ENCODE peak calls at places on chromosomes 12 and 14, in nine cellular contexts. One of them, this sample, is unnamed.

GRCh38 chr14:56333361-56334279 is 215.4 kb downstream of the PELI2 start:
- DNase-seq in endothelial cell of umbilical vein: peak
- DNase-seq in breast epithelium: no peak
- DNase-seq in HepG2: peak
- DNase-seq in ascending aorta: no peak
- DNase-seq in tibial nerve: no peak
- DNase-seq in PC-9: peak
- DNase-seq in H7: no peak
- DNase-seq in lung: no peak
- DNase-seq in this sample: no peak

GRCh38 chr12:105418232-105418631 is 87.7 kb downstream of the C12orf75 start:
- DNase-seq in endothelial cell of umbilical vein: no peak
- DNase-seq in breast epithelium: no peak
- DNase-seq in HepG2: no peak
- DNase-seq in ascending aorta: no peak
- DNase-seq in tibial nerve: no peak
- DNase-seq in PC-9: peak
- DNase-seq in H7: no peak
- DNase-seq in lung: no peak
- DNase-seq in this sample: no peak

GRCh38 chr14:56002876-56003625 is 115.2 kb upstream of the PELI2 start:
- DNase-seq in endothelial cell of umbilical vein: no peak
- DNase-seq in breast epithelium: no peak
- DNase-seq in HepG2: no peak
- DNase-seq in ascending aorta: no peak
- DNase-seq in tibial nerve: no peak
- DNase-seq in PC-9: no peak
- DNase-seq in H7: no peak
- DNase-seq in lung: no peak
- DNase-seq in this sample: no peak

GRCh38 chr12:124828264-124829007 is 35.2 kb downstream of the SCARB1 start:
- DNase-seq in endothelial cell of umbilical vein: no peak
- DNase-seq in breast epithelium: no peak
- DNase-seq in HepG2: peak
- DNase-seq in ascending aorta: no peak
- DNase-seq in tibial nerve: no peak
- DNase-seq in PC-9: peak
- DNase-seq in H7: no peak
- DNase-seq in lung: no peak
- DNase-seq in this sample: no peak

GRCh38 chr12:22525426-22525825 is 18.9 kb downstream of the C2CD5 start:
- DNase-seq in endothelial cell of umbilical vein: peak
- DNase-seq in breast epithelium: no peak
- DNase-seq in HepG2: no peak
- DNase-seq in ascending aorta: no peak
- DNase-seq in tibial nerve: no peak
- DNase-seq in PC-9: no peak
- DNase-seq in H7: no peak
- DNase-seq in lung: no peak
- DNase-seq in this sample: no peak

GRCh38 chr12:132524405-132524804 is 34.5 kb downstream of the FBRSL1 start:
- DNase-seq in endothelial cell of umbilical vein: no peak
- DNase-seq in breast epithelium: peak
- DNase-seq in HepG2: no peak
- DNase-seq in ascending aorta: no peak
- DNase-seq in tibial nerve: no peak
- DNase-seq in PC-9: peak
- DNase-seq in H7: peak
- DNase-seq in lung: no peak
- DNase-seq in this sample: no peak

GRCh38 chr14:32038876-32039275 is 38.2 kb upstream of the ARHGAP5 start:
- DNase-seq in endothelial cell of umbilical vein: no peak
- DNase-seq in breast epithelium: no peak
- DNase-seq in HepG2: no peak
- DNase-seq in ascending aorta: no peak
- DNase-seq in tibial nerve: no peak
- DNase-seq in PC-9: no peak
- DNase-seq in H7: no peak
- DNase-seq in lung: no peak
- DNase-seq in this sample: no peak

GRCh38 chr12:77940011-77940423 is 109.3 kb downstream of the NAV3 start:
- DNase-seq in endothelial cell of umbilical vein: peak
- DNase-seq in breast epithelium: no peak
- DNase-seq in HepG2: no peak
- DNase-seq in ascending aorta: no peak
- DNase-seq in tibial nerve: no peak
- DNase-seq in PC-9: peak
- DNase-seq in H7: no peak
- DNase-seq in lung: no peak
- DNase-seq in this sample: no peak

GRCh38 chr14:20460458-20461229 is 590 bp downstream of the PIP4P1 start:
- DNase-seq in endothelial cell of umbilical vein: peak
- DNase-seq in breast epithelium: no peak
- DNase-seq in HepG2: no peak
- DNase-seq in ascending aorta: peak
- DNase-seq in tibial nerve: no peak
- DNase-seq in PC-9: peak
- DNase-seq in H7: peak
- DNase-seq in lung: peak
- DNase-seq in this sample: no peak
- H3K4me3 ChIP-seq in endothelial cell of umbilical vein: peak
- H3K4me3 ChIP-seq in breast epithelium: peak
- H3K4me3 ChIP-seq in HepG2: peak
- H3K4me3 ChIP-seq in ascending aorta: peak
- H3K4me3 ChIP-seq in tibial nerve: peak
- H3K4me3 ChIP-seq in PC-9: peak
- H3K4me3 ChIP-seq in H7: peak
- H3K4me3 ChIP-seq in lung: peak
- H3K4me3 ChIP-seq in this sample: peak

DNA sequence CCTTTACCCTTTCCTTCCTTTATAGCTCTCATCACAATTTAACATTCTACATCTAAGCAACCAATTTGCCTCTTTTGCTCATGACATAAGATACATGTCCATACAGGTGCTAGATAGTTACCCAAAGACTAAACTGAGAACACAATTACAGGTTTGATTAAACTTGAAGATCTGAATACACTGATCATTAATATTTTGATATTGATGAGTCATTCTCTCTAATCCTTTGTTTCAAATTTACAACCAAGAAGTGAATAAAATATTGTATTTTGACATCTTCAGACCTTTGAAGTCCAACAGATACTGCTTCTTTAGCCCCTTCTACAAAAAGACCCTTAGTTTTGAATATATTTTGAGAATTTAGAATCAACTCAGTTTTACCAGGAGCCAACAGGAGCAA is 2.6 kb downstream of the NAP1L1 start:
- DNase-seq in endothelial cell of umbilical vein: no peak
- DNase-seq in breast epithelium: no peak
- DNase-seq in HepG2: no peak
- DNase-seq in ascending aorta: no peak
- DNase-seq in tibial nerve: no peak
- DNase-seq in PC-9: no peak
- DNase-seq in H7: no peak
- DNase-seq in lung: no peak
- DNase-seq in this sample: no peak
- H3K4me3 ChIP-seq in endothelial cell of umbilical vein: no peak
- H3K4me3 ChIP-seq in breast epithelium: no peak
- H3K4me3 ChIP-seq in HepG2: no peak
- H3K4me3 ChIP-seq in ascending aorta: no peak
- H3K4me3 ChIP-seq in tibial nerve: no peak
- H3K4me3 ChIP-seq in PC-9: peak
- H3K4me3 ChIP-seq in H7: no peak
- H3K4me3 ChIP-seq in lung: no peak
- H3K4me3 ChIP-seq in this sample: no peak

GRCh38 chr12:69698054-69698453 is 1.0 kb downstream of the BEST3 start:
- DNase-seq in endothelial cell of umbilical vein: no peak
- DNase-seq in breast epithelium: no peak
- DNase-seq in HepG2: no peak
- DNase-seq in ascending aorta: no peak
- DNase-seq in tibial nerve: no peak
- DNase-seq in PC-9: no peak
- DNase-seq in H7: no peak
- DNase-seq in lung: no peak
- DNase-seq in this sample: no peak
- H3K4me3 ChIP-seq in endothelial cell of umbilical vein: no peak
- H3K4me3 ChIP-seq in breast epithelium: no peak
- H3K4me3 ChIP-seq in HepG2: no peak
- H3K4me3 ChIP-seq in ascending aorta: no peak
- H3K4me3 ChIP-seq in tibial nerve: no peak
- H3K4me3 ChIP-seq in PC-9: no peak
- H3K4me3 ChIP-seq in H7: no peak
- H3K4me3 ChIP-seq in lung: no peak
- H3K4me3 ChIP-seq in this sample: no peak

DNA sequence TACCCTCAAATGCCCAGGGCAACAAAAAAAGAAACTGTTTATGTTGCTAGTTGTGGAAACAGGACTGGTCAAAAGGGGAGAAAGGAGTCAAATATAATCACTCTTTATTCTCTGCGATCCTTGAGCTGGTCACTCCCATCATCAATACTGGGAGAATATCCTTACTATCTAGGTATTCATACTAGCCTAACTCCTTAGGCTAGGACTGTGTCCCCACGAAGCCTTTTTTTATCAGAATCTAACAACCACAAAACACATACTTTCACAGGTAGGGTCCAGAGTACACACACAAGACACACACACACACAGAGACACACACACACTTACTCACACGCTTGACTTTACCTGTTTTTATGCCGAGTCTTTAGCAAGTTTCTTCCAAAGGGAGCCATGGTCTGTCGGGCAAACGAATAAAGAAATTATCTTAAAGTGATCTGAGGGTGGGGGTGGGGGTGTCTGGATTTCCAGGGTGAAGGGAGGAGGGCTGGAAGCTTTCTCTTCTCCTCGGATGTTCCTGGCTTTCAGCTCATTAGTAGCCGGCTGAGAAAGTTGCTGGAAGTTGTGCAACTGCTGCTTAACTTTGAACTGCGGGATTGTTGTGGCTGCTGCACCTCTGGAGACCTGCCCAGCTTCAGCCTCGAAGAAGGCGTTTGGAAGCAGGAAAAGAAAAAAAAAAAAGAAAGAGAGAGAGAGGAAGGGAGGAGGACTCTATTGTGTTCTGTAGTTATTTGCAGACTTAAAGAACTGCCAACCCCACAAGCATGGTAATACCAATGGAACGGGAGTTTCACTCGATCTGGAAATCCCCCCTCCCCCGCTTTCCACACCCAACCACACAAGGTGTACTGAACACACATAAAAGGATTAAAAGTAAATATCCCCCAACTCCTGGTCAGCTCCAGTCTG is at the start of gene RASSF9:
- DNase-seq in endothelial cell of umbilical vein: peak
- DNase-seq in breast epithelium: peak
- DNase-seq in HepG2: peak
- DNase-seq in ascending aorta: peak
- DNase-seq in tibial nerve: peak
- DNase-seq in PC-9: peak
- DNase-seq in H7: no peak
- DNase-seq in lung: peak
- DNase-seq in this sample: no peak
- H3K4me3 ChIP-seq in endothelial cell of umbilical vein: peak
- H3K4me3 ChIP-seq in breast epithelium: peak
- H3K4me3 ChIP-seq in HepG2: no peak
- H3K4me3 ChIP-seq in ascending aorta: peak
- H3K4me3 ChIP-seq in tibial nerve: peak
- H3K4me3 ChIP-seq in PC-9: no peak
- H3K4me3 ChIP-seq in H7: peak
- H3K4me3 ChIP-seq in lung: peak
- H3K4me3 ChIP-seq in this sample: peak

GRCh38 chr12:113473942-113474341 is 2.3 kb upstream of the LHX5 start:
- DNase-seq in endothelial cell of umbilical vein: no peak
- DNase-seq in breast epithelium: no peak
- DNase-seq in HepG2: no peak
- DNase-seq in ascending aorta: no peak
- DNase-seq in tibial nerve: no peak
- DNase-seq in PC-9: peak
- DNase-seq in H7: peak
- DNase-seq in lung: no peak
- DNase-seq in this sample: no peak

GRCh38 chr12:113476093-113476986 is 4.7 kb upstream of the LHX5 start:
- DNase-seq in endothelial cell of umbilical vein: no peak
- DNase-seq in breast epithelium: no peak
- DNase-seq in HepG2: no peak
- DNase-seq in ascending aorta: no peak
- DNase-seq in tibial nerve: no peak
- DNase-seq in PC-9: no peak
- DNase-seq in H7: peak
- DNase-seq in lung: no peak
- DNase-seq in this sample: no peak

GRCh38 chr12:113477171-113477841 is 5.6 kb upstream of the LHX5 start:
- DNase-seq in endothelial cell of umbilical vein: no peak
- DNase-seq in breast epithelium: no peak
- DNase-seq in HepG2: no peak
- DNase-seq in ascending aorta: no peak
- DNase-seq in tibial nerve: no peak
- DNase-seq in PC-9: no peak
- DNase-seq in H7: peak
- DNase-seq in lung: no peak
- DNase-seq in this sample: no peak

GRCh38 chr12:113474635-113475436 is 3.2 kb upstream of the LHX5 start:
- DNase-seq in endothelial cell of umbilical vein: no peak
- DNase-seq in breast epithelium: no peak
- DNase-seq in HepG2: no peak
- DNase-seq in ascending aorta: no peak
- DNase-seq in tibial nerve: no peak
- DNase-seq in PC-9: no peak
- DNase-seq in H7: no peak
- DNase-seq in lung: no peak
- DNase-seq in this sample: no peak

GRCh38 chr12:113475451-113476085 is 3.9 kb upstream of the LHX5 start:
- DNase-seq in endothelial cell of umbilical vein: no peak
- DNase-seq in breast epithelium: no peak
- DNase-seq in HepG2: no peak
- DNase-seq in ascending aorta: no peak
- DNase-seq in tibial nerve: no peak
- DNase-seq in PC-9: no peak
- DNase-seq in H7: peak
- DNase-seq in lung: no peak
- DNase-seq in this sample: no peak
- H3K4me3 ChIP-seq in endothelial cell of umbilical vein: no peak
- H3K4me3 ChIP-seq in breast epithelium: no peak
- H3K4me3 ChIP-seq in HepG2: no peak
- H3K4me3 ChIP-seq in ascending aorta: no peak
- H3K4me3 ChIP-seq in tibial nerve: no peak
- H3K4me3 ChIP-seq in PC-9: no peak
- H3K4me3 ChIP-seq in H7: no peak
- H3K4me3 ChIP-seq in lung: no peak
- H3K4me3 ChIP-seq in this sample: no peak

GRCh38 chr12:75390156-75390898 is 562 bp upstream of the GLIPR1L2 start:
- DNase-seq in endothelial cell of umbilical vein: no peak
- DNase-seq in breast epithelium: no peak
- DNase-seq in HepG2: no peak
- DNase-seq in ascending aorta: no peak
- DNase-seq in tibial nerve: no peak
- DNase-seq in PC-9: no peak
- DNase-seq in H7: no peak
- DNase-seq in lung: no peak
- DNase-seq in this sample: no peak
- H3K4me3 ChIP-seq in endothelial cell of umbilical vein: no peak
- H3K4me3 ChIP-seq in breast epithelium: peak
- H3K4me3 ChIP-seq in HepG2: no peak
- H3K4me3 ChIP-seq in ascending aorta: peak
- H3K4me3 ChIP-seq in tibial nerve: peak
- H3K4me3 ChIP-seq in PC-9: peak
- H3K4me3 ChIP-seq in H7: peak
- H3K4me3 ChIP-seq in lung: no peak
- H3K4me3 ChIP-seq in this sample: peak